ENCODE peak calls at places on chromosomes 2 and 18, in four cellular contexts. U is ovary, F is A549, I is tibial nerve. Q is an unnamed sample.

GRCh38 chr18:36672437-36673344 is 156.1 kb downstream of the TPGS2 start:
- DNase-seq in U (no peak), F (peak; percentile 31), I (no peak), Q (no peak)

GRCh38 chr2:120524174-120524573 is 178.2 kb downstream of the INHBB start:
- DNase-seq in U (no peak), F (no peak), I (no peak), Q (no peak)

GRCh38 chr2:153770359-153770991 is 101.2 kb upstream of the GALNT13 start:
- DNase-seq in U (no peak), F (peak; percentile 13), I (no peak), Q (no peak)

GRCh38 chr2:234374671-234375245 is 122.1 kb downstream of the ARL4C start:
- DNase-seq in U (no peak), F (no peak), I (no peak), Q (no peak)

GRCh38 chr18:45639424-45639823 is 24.1 kb downstream of the SLC14A2 start:
- DNase-seq in U (no peak), F (no peak), I (no peak), Q (no peak)

GRCh38 chr18:10265560-10266235 is 188.7 kb upstream of the APCDD1 start:
- DNase-seq in U (no peak), F (no peak), I (no peak), Q (no peak)

GRCh38 chr18:77822552-77823138 is 573.0 kb downstream of the GALR1 start:
- DNase-seq in U (no peak), F (no peak), I (no peak), Q (no peak)

GRCh38 chr18:58251416-58251815 is 207.4 kb downstream of the NEDD4L start:
- DNase-seq in U (no peak), F (no peak), I (no peak), Q (no peak)

GRCh38 chr18:12463191-12463590 is 55.5 kb downstream of the PRELID3A start:
- DNase-seq in U (no peak), F (no peak), I (no peak), Q (no peak)

GRCh38 chr2:172083725-172084483 is 1.4 kb upstream of the DLX1 start:
- DNase-seq in U (no peak), F (no peak), I (no peak), Q (no peak)

GRCh38 chr2:37389984-37390765 is 45.7 kb downstream of the QPCT start:
- DNase-seq in U (no peak), F (peak; percentile 79), I (no peak), Q (no peak)

GRCh38 chr2:192379736-192380135 is 185.0 kb upstream of the TMEFF2 start:
- DNase-seq in U (no peak), F (no peak), I (no peak), Q (no peak)

GRCh38 chr18:26215247-26215970 is 10.8 kb upstream of the TAF4B start:
- DNase-seq in U (no peak), F (no peak), I (no peak), Q (no peak)

GRCh38 chr2:181806039-181806392 is 85.5 kb upstream of the ITPRID2 start:
- DNase-seq in U (no peak), F (no peak), I (no peak), Q (no peak)

GRCh38 chr2:100641115-100641415 is 78.3 kb downstream of the PDCL3 start:
- DNase-seq in U (no peak), F (no peak), I (no peak), Q (no peak)

GRCh38 chr2:128404709-128405466 is 86.2 kb upstream of the HS6ST1 start:
- DNase-seq in U (no peak), F (no peak), I (no peak), Q (peak; percentile 9)

GRCh38 chr18:3970929-3971328 is 484.2 kb downstream of the DLGAP1 start:
- DNase-seq in U (no peak), F (no peak), I (no peak), Q (no peak)

GRCh38 chr18:10202947-10203346 is 251.5 kb upstream of the APCDD1 start:
- DNase-seq in U (no peak), F (no peak), I (no peak), Q (no peak)

GRCh38 chr18:11849279-11849678 is 1.9 kb upstream of the CHMP1B start:
- DNase-seq in U (no peak), F (no peak), I (no peak), Q (no peak)

GRCh38 chr2:159933727-159934049 is 128.7 kb downstream of the PLA2R1 start:
- DNase-seq in U (no peak), F (no peak), I (no peak), Q (no peak)

GRCh38 chr18:37778417-37779165 is 213.0 kb upstream of the CELF4 start:
- DNase-seq in U (peak; percentile 47), F (peak; percentile 44), I (no peak), Q (peak; percentile 46)

GRCh38 chr2:84493494-84493893 is 22.8 kb upstream of the DNAH6 start:
- DNase-seq in U (no peak), F (peak; percentile 66), I (no peak), Q (no peak)

GRCh38 chr2:153823880-153824279 is 47.8 kb upstream of the GALNT13 start:
- DNase-seq in U (no peak), F (no peak), I (no peak), Q (no peak)

GRCh38 chr2:219460424-219460926 is 25.8 kb downstream of the SPEG start:
- DNase-seq in U (peak; percentile 84), F (no peak), I (no peak), Q (no peak)
- TF ChIP-seq POLR2A in U (no peak), F (no peak), I (no peak), Q (no peak)

GRCh38 chr2:162244559-162245031 is 1.4 kb upstream of the FAP start:
- DNase-seq in U (no peak), F (peak; percentile 53), I (no peak), Q (no peak)
- TF ChIP-seq EP300 in U (no peak), F (no peak), I (peak; percentile 29), Q (no peak)

DNA sequence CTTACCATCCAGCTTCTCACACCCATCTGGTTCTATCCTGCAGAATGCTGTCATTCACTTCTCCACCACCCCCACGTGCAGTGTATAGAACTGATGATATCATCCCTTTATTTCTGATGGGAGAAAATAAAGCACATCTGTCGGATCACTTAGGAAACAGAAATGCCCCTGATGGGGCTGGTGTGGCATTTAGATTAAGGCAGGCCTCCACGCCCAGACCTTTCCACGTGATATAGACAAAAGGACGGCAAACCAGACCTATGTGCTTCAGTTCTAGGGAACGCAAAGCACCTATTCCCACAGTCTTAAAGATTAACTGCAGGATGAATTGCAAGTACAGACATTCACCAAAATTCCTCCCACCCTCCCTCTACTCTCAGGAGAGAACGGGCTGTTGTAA is 27.6 kb upstream of the CABLES1 start:
- DNase-seq in U (no peak), F (peak; percentile 48), I (no peak), Q (no peak)
- TF ChIP-seq POLR2A in U (no peak), F (no peak), I (no peak), Q (no peak)

GRCh38 chr2:218286570-218287459 is 5.5 kb downstream of the TMBIM1 start:
- DNase-seq in U (peak; percentile 85), F (peak; percentile 91), I (peak; percentile 93), Q (peak; percentile 93)
- TF ChIP-seq EP300 in U (peak; percentile 18), F (no peak), I (peak; percentile 92), Q (peak; percentile 43)

GRCh38 chr2:71150082-71150816 is 19.8 kb downstream of the MPHOSPH10 start:
- DNase-seq in U (peak; percentile 80), F (no peak), I (no peak), Q (no peak)
- TF ChIP-seq POLR2A in U (no peak), F (no peak), I (no peak), Q (no peak)

GRCh38 chr2:30272761-30273573 is 41.6 kb downstream of the LBH start:
- DNase-seq in U (no peak), F (peak; percentile 86), I (no peak), Q (no peak)
- TF ChIP-seq EP300 in U (no peak), F (peak; percentile 34), I (no peak), Q (no peak)

DNA sequence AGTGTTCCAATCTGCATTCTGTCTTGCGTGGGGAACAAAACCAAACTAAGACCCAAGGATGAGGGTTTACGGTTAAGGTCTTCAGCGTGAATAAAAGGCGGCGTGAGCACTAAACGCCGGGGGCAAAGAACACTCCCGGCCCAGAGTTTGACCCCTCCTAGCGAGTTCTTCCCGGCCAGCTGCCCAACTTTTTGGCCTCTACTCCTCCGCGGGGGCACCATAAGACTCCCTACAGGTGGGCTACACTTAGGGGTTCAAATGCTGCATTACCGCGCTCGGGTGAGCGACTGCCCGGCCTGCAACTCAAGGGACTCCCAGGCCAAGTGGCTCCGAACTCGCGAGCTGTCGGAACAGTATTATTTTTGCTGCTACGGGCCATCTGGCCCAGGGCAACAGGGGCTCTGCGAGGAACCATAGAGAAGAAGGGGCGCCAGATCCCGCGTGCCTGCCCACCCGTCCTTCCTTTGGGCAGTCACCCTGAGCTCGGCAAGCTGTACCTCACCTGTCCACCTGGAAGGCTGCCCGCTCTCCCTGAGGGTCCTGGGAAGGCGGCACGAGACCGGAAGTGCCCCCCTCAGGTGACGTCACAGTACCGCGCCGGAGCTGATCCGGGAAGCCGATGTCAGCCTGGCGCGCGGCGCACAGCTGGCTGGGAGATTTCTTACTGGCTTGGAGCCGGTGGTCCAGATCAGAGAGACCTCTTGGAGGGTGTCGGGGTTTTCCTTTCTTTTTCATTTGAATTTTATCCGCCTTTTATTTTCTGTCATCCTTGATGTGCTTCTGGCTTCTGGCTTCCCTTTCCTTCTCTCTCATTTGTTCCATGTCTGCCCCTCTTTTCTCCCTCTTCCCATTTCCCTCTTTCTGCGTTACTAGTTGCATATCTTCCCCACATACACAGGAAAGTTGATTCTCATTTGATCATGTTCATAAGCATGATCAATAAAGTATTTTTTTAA is at the start of gene LDAH:
- DNase-seq in U (peak; percentile 98), F (peak; percentile 93), I (peak; percentile 77), Q (peak; percentile 93)
- TF ChIP-seq POLR2A in U (peak; percentile 63), F (peak; percentile 78), I (peak; percentile 55), Q (no peak)

DNA sequence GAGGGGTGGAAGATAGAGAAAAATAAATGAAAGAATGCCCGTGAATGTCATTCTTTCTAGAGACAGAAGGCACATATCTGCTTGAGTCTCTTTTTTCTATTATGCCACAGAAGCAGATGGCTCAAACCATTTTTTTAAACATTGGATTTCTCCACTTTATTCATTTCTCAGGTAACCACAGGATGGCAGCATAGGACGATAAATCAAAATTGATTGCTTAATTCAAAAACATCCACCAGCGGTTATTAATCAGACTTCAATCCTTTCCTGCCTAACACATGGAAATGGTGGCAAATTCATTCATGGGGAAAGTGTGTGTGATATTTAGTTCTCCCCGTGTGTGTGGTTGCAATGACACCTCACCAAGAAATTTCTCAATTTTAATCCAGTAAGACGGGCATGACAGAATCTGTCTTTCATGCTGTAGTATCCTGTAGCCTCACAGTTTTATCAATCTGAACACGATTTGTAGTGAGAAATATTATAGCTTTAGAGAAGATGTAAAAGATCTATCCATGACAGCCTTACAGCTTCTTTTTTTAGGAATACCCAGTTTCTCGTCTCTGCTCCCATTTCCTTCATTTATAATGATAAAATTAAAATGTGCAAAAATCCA is 72.2 kb downstream of the DSC3 start:
- DNase-seq in U (no peak), F (peak; percentile 44), I (no peak), Q (no peak)
- TF ChIP-seq EP300 in U (no peak), F (no peak), I (no peak), Q (no peak)